ENCODE peak calls at places on chromosomes 5 and 9, in five cellular contexts. One of them, this sample, is unnamed.

GRCh38 chr5:103745353-103746065 is 182.9 kb upstream of the NUDT12 start:
- DNase-seq in neural progenitor cell: no peak
- DNase-seq in fibroblast of lung: peak; percentile 15
- DNase-seq in breast epithelium: no peak
- DNase-seq in H1: no peak
- DNase-seq in this sample: no peak

GRCh38 chr9:137146527-137146918 is 7.6 kb downstream of the GRIN1 start:
- DNase-seq in neural progenitor cell: peak; percentile 39
- DNase-seq in fibroblast of lung: no peak
- DNase-seq in breast epithelium: no peak
- DNase-seq in H1: no peak
- DNase-seq in this sample: no peak

GRCh38 chr5:90294604-90295003 is 115.0 kb downstream of the CETN3 start:
- DNase-seq in neural progenitor cell: no peak
- DNase-seq in fibroblast of lung: no peak
- DNase-seq in breast epithelium: no peak
- DNase-seq in H1: no peak
- DNase-seq in this sample: peak; percentile 4

GRCh38 chr5:143337946-143338345 is 65.5 kb downstream of the NR3C1 start:
- DNase-seq in neural progenitor cell: no peak
- DNase-seq in fibroblast of lung: peak; percentile 70
- DNase-seq in breast epithelium: no peak
- DNase-seq in H1: no peak
- DNase-seq in this sample: no peak

GRCh38 chr5:150434502-150434901 is 15.0 kb downstream of the RPS14 start:
- DNase-seq in neural progenitor cell: no peak
- DNase-seq in fibroblast of lung: peak; percentile 94
- DNase-seq in breast epithelium: no peak
- DNase-seq in H1: no peak
- DNase-seq in this sample: peak; percentile 81

GRCh38 chr5:102826629-102827028 is 71.5 kb downstream of the PAM start:
- DNase-seq in neural progenitor cell: peak; percentile 13
- DNase-seq in fibroblast of lung: no peak
- DNase-seq in breast epithelium: no peak
- DNase-seq in H1: no peak
- DNase-seq in this sample: no peak

GRCh38 chr5:140926903-140927573 is 939 bp downstream of the PCDHAC1 start:
- DNase-seq in neural progenitor cell: peak; percentile 70
- DNase-seq in fibroblast of lung: peak; percentile 8
- DNase-seq in breast epithelium: no peak
- DNase-seq in H1: peak; percentile 72
- DNase-seq in this sample: peak; percentile 11

GRCh38 chr9:134655591-134656333 is 14.2 kb downstream of the COL5A1 start:
- DNase-seq in neural progenitor cell: no peak
- DNase-seq in fibroblast of lung: no peak
- DNase-seq in breast epithelium: no peak
- DNase-seq in H1: no peak
- DNase-seq in this sample: no peak

GRCh38 chr5:126122942-126123341 is 300.3 kb upstream of the GRAMD2B start:
- DNase-seq in neural progenitor cell: peak; percentile 41
- DNase-seq in fibroblast of lung: peak; percentile 6
- DNase-seq in breast epithelium: no peak
- DNase-seq in H1: no peak
- DNase-seq in this sample: no peak

GRCh38 chr9:137720571-137721110 is 101.8 kb downstream of the EHMT1 start:
- DNase-seq in neural progenitor cell: no peak
- DNase-seq in fibroblast of lung: no peak
- DNase-seq in breast epithelium: no peak
- DNase-seq in H1: no peak
- DNase-seq in this sample: no peak

GRCh38 chr5:33938507-33938796 is 2.3 kb downstream of the RXFP3 start:
- DNase-seq in neural progenitor cell: no peak
- DNase-seq in fibroblast of lung: no peak
- DNase-seq in breast epithelium: no peak
- DNase-seq in H1: no peak
- DNase-seq in this sample: no peak

GRCh38 chr5:39209924-39210323 is 9.4 kb downstream of the FYB1 start:
- DNase-seq in neural progenitor cell: no peak
- DNase-seq in fibroblast of lung: no peak
- DNase-seq in breast epithelium: no peak
- DNase-seq in H1: no peak
- DNase-seq in this sample: no peak

GRCh38 chr5:132677191-132677590 is 3.4 kb downstream of the IL4 start:
- DNase-seq in neural progenitor cell: peak; percentile 24
- DNase-seq in fibroblast of lung: peak; percentile 82
- DNase-seq in breast epithelium: no peak
- DNase-seq in H1: no peak
- DNase-seq in this sample: peak; percentile 91

GRCh38 chr5:79512692-79513518 is 1.0 kb downstream of the HOMER1 start:
- DNase-seq in neural progenitor cell: peak; percentile 41
- DNase-seq in fibroblast of lung: peak; percentile 41
- DNase-seq in breast epithelium: no peak
- DNase-seq in H1: no peak
- DNase-seq in this sample: peak; percentile 29

GRCh38 chr5:10567181-10567591 is 3.3 kb downstream of the ANKRD33B start:
- DNase-seq in neural progenitor cell: no peak
- DNase-seq in fibroblast of lung: no peak
- DNase-seq in breast epithelium: no peak
- DNase-seq in H1: no peak
- DNase-seq in this sample: no peak

GRCh38 chr9:134637241-134637640 is 4.4 kb upstream of the COL5A1 start:
- DNase-seq in neural progenitor cell: no peak
- DNase-seq in fibroblast of lung: peak; percentile 69
- DNase-seq in breast epithelium: no peak
- DNase-seq in H1: no peak
- DNase-seq in this sample: no peak

GRCh38 chr5:68648944-68649874 is 433.7 kb downstream of the PIK3R1 start:
- DNase-seq in neural progenitor cell: no peak
- DNase-seq in fibroblast of lung: no peak
- DNase-seq in breast epithelium: no peak
- DNase-seq in H1: no peak
- DNase-seq in this sample: no peak

GRCh38 chr5:161165998-161166660 is 314.1 kb upstream of the ATP10B start:
- DNase-seq in neural progenitor cell: no peak
- DNase-seq in fibroblast of lung: no peak
- DNase-seq in breast epithelium: no peak
- DNase-seq in H1: no peak
- DNase-seq in this sample: no peak

GRCh38 chr5:161169776-161170175 is 317.8 kb upstream of the ATP10B start:
- DNase-seq in neural progenitor cell: no peak
- DNase-seq in fibroblast of lung: no peak
- DNase-seq in breast epithelium: no peak
- DNase-seq in H1: no peak
- DNase-seq in this sample: no peak

GRCh38 chr5:161167001-161167765 is 315.2 kb upstream of the ATP10B start:
- DNase-seq in neural progenitor cell: peak; percentile 6
- DNase-seq in fibroblast of lung: no peak
- DNase-seq in breast epithelium: no peak
- DNase-seq in H1: no peak
- DNase-seq in this sample: no peak
- H3K4me3 ChIP-seq in neural progenitor cell: no peak overlapping the region
- H3K4me3 ChIP-seq in fibroblast of lung: no peak overlapping the region
- H3K4me3 ChIP-seq in breast epithelium: no peak overlapping the region
- H3K4me3 ChIP-seq in H1: no peak overlapping the region
- H3K4me3 ChIP-seq in this sample: no peak overlapping the region

DNA sequence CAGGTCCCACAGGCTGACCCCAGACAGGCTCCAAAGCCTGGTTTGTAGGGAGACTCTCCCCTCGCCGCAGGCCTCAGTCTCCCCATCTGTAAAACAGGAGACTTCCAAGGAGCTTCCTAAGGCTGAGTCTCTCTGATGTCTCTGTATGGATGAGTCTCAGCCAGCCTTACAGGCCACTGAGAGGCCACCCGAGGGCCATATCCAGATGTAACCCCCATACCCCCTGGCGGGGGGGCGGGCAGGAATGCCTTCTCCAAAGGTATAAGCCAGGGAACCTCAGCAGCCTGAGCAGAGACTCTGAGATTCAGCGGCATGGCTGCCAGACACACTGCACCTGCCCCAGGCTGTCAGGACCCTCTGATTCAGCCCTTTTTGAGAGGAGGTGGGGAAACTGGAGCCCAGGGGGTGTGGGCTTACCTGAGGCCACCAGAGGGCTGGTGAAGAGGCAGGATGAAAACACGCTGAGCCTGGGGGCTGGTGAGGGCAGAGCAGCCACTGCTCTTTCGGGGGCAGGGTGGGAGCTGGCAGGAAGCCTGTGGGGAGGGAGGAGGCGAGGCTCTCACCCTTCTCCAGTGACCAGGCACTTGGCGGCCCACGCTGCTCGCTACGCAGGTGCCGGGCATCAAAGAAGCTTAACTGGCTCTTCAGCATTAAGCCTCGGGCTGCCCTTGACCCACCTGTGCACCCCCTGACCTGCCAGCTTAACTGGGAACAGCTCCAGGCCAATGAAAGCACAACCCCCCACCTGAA is 5.5 kb upstream of the SUSD3 start:
- DNase-seq in neural progenitor cell: peak; percentile 38
- DNase-seq in fibroblast of lung: no peak
- DNase-seq in breast epithelium: no peak
- DNase-seq in H1: peak; percentile 61
- DNase-seq in this sample: no peak
- H3K4me3 ChIP-seq in neural progenitor cell: no peak overlapping the region
- H3K4me3 ChIP-seq in fibroblast of lung: no peak overlapping the region
- H3K4me3 ChIP-seq in breast epithelium: no peak overlapping the region
- H3K4me3 ChIP-seq in H1: no peak overlapping the region
- H3K4me3 ChIP-seq in this sample: no peak overlapping the region

DNA sequence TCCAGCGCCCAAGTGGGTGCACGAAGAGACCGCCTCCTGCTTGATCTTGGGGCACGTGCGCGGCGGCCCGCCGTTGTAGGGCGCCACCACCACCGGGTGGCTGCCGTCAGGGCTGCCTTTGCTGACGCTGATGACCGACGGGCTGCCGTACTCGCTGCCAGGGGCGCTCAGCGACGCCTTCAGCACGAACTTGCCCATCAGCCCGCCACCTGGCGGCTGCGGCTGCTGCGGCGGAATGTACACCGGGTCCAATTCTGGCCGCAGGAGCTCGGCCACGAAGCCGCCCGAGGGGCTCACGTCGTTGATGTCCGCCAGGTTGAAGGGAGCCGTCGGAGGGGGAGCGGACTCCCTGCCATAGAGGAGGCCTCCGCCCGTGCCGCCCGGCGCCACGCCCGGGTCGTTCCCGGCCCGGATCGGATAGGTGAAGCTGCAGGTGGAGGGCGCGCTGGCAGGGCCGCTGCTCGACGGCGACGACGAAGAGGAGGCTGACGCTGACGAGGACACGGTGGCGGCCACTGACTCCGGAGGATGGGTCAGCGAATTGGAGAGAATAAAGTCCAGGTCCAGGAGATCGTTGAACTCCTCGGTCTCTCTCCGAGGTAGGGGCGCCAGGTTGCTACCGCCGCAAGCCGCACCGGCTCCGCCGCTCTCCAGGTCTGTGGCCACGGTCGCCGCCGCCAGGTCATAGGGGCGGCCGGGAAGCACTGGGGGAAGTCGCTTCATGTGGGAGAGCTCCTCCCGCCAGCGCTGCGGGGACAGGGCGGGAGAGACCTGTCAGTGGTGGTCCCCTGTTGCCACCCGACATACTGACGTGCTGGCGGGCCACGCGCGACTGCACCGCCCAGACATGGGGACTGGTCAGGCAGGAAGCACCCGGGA is 1.8 kb downstream of the KLF4 start:
- DNase-seq in neural progenitor cell: peak; percentile 85
- DNase-seq in fibroblast of lung: peak; percentile 78
- DNase-seq in breast epithelium: peak; percentile 64
- DNase-seq in H1: peak; percentile 84
- DNase-seq in this sample: peak; percentile 73
- H3K4me3 ChIP-seq in neural progenitor cell: peak overlapping the region; percentile 66
- H3K4me3 ChIP-seq in fibroblast of lung: peak overlapping the region; percentile 95
- H3K4me3 ChIP-seq in breast epithelium: peak overlapping the region; percentile 93
- H3K4me3 ChIP-seq in H1: peak overlapping the region; percentile 50
- H3K4me3 ChIP-seq in this sample: peak overlapping the region; percentile 94

DNA sequence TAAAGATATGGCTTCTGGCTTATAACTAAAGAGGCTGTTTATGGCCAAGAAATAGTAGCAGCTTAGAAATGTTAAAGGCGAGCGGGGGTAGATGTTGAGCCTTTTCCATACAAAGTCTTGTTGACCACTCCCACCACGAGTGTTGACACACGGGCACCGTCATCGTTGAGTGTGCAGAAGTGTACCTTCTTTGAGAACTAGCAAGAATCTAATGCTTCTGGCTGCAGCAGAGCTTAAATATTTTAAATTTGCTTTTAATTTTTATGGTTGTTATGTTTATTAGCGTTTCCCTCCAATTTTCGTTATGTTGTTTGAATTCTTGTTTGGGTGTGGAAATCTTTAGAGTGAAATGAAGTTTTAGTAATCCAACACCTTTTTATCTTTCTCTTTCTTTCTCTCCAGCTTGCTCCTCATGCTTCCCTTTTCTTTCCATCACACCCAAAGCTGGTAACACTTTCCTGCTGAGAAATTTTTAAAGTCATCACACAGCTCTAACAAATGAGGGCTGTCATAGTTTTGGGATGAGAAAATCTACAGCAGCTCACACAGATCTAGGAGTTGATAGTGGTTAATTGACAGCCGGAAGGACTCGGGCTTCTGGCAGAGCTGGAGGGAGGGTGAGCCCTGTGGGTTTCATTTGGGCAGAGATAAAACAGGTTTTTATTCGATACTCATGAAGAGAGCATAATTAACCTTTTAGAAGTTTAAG is 120.1 kb upstream of the ZNF608 start:
- DNase-seq in neural progenitor cell: no peak
- DNase-seq in fibroblast of lung: no peak
- DNase-seq in breast epithelium: no peak
- DNase-seq in H1: no peak
- DNase-seq in this sample: no peak
- H3K4me3 ChIP-seq in neural progenitor cell: no peak overlapping the region
- H3K4me3 ChIP-seq in fibroblast of lung: no peak overlapping the region
- H3K4me3 ChIP-seq in breast epithelium: no peak overlapping the region
- H3K4me3 ChIP-seq in H1: no peak overlapping the region
- H3K4me3 ChIP-seq in this sample: no peak overlapping the region

DNA sequence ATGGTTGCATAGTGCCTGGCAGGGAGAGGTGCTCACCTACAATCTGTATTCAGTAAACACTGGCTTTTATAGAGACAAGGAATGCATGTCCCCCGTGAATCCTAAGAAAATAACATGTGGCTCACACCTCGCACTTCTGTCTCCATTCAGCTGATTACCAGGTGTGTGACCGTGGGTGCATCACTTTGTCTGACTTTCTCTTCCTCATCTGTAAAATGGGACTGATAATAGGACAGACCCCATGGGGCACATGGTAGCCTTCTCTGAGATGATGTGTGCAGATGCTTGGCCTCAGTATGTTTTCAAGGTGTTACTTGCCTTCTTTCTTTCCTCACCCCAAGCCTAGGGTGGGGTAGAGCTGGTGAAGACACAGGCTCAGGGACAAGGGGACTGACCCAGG is 6.3 kb downstream of the CXXC5 start:
- DNase-seq in neural progenitor cell: no peak
- DNase-seq in fibroblast of lung: no peak
- DNase-seq in breast epithelium: no peak
- DNase-seq in H1: no peak
- DNase-seq in this sample: no peak
- H3K4me3 ChIP-seq in neural progenitor cell: no peak overlapping the region
- H3K4me3 ChIP-seq in fibroblast of lung: no peak overlapping the region
- H3K4me3 ChIP-seq in breast epithelium: peak overlapping the region; percentile 44
- H3K4me3 ChIP-seq in H1: no peak overlapping the region
- H3K4me3 ChIP-seq in this sample: no peak overlapping the region

DNA sequence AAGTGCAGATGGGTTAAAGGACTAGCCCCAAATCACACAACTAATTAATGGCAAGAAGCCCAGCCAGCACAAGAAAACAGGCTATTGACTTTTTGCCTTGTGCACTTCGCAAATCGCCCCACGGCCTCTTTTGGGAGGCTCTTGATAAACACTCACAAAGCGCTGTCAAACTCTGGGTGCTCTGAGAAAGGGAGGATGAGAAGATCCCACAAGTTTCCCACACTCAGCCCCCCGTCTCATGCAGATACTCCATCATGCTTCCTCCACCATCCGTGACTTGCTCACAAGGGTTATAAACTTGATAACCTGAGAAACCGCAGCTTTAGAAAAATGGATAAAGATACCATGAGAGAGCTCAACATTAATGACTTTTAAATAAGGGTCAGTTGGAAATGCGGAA is 219.7 kb downstream of the EBF1 start:
- DNase-seq in neural progenitor cell: no peak
- DNase-seq in fibroblast of lung: no peak
- DNase-seq in breast epithelium: no peak
- DNase-seq in H1: no peak
- DNase-seq in this sample: no peak
- H3K4me3 ChIP-seq in neural progenitor cell: no peak overlapping the region
- H3K4me3 ChIP-seq in fibroblast of lung: no peak overlapping the region
- H3K4me3 ChIP-seq in breast epithelium: no peak overlapping the region
- H3K4me3 ChIP-seq in H1: no peak overlapping the region
- H3K4me3 ChIP-seq in this sample: no peak overlapping the region

This sample was measured in cardiac fibroblast.